ENCODE peak calls at places on chromosomes 3 and 15, in nine cellular contexts. N is activated CD8-positive, alpha-beta T cell treated with anti-CD3 and anti-CD28 coated beads for 36 hours; C is Daoy; H is amniotic stem cell; G is G401; Z is posterior cingulate gyrus; B is Panc1; W is ACHN; J is heart right ventricle. M is an unnamed sample.

GRCh38 chr3:155602307-155602706 is 142.6 kb downstream of the PLCH1 start:
- DNase-seq in N (no peak), C (no peak), H (no peak), G (no peak), Z (no peak), B (no peak), W (no peak), J (no peak), M (no peak)

GRCh38 chr15:95663156-95663831 is 667.2 kb upstream of the NR2F2 start:
- DNase-seq in N (no peak), C (no peak), H (no peak), G (no peak), Z (no peak), B (no peak), W (no peak), J (no peak), M (no peak)

GRCh38 chr3:86968224-86968932 is 22.6 kb downstream of the VGLL3 start:
- DNase-seq in N (no peak), C (no peak), H (no peak), G (no peak), Z (no peak), B (no peak), W (no peak), J (no peak), M (no peak)

GRCh38 chr15:34001536-34001935 is 33.2 kb downstream of the CHRM5 start:
- DNase-seq in N (no peak), C (no peak), H (no peak), G (no peak), Z (no peak), B (no peak), W (no peak), J (no peak), M (no peak)

GRCh38 chr3:176579741-176580185 is 617.5 kb downstream of the TBL1XR1 start:
- DNase-seq in N (no peak), C (peak; percentile 24), H (no peak), G (no peak), Z (no peak), B (no peak), W (no peak), J (no peak), M (no peak)

GRCh38 chr3:183823963-183824362 is 1.4 kb downstream of the MAP6D1 start:
- DNase-seq in N (no peak), C (no peak), H (no peak), G (peak; percentile 90), Z (no peak), B (no peak), W (no peak), J (no peak), M (no peak)

GRCh38 chr3:181782306-181782924 is 70.7 kb downstream of the SOX2 start:
- DNase-seq in N (no peak), C (peak; percentile 69), H (no peak), G (no peak), Z (no peak), B (peak; percentile 15), W (peak; percentile 39), J (no peak), M (no peak)

GRCh38 chr3:128447561-128448013 is 19.1 kb downstream of the DNAJB8 start:
- DNase-seq in N (peak; percentile 90), C (no peak), H (no peak), G (no peak), Z (no peak), B (no peak), W (no peak), J (no peak), M (no peak)

GRCh38 chr3:10299175-10299574 is 6.4 kb upstream of the GHRL start:
- DNase-seq in N (no peak), C (no peak), H (no peak), G (no peak), Z (no peak), B (no peak), W (no peak), J (no peak), M (peak; percentile 35)

GRCh38 chr3:126329927-126330725 is 27.1 kb downstream of the KLF15 start:
- DNase-seq in N (no peak), C (no peak), H (no peak), G (no peak), Z (peak; percentile 2), B (no peak), W (no peak), J (no peak), M (no peak)

GRCh38 chr15:28944286-28944685 is 58.5 kb downstream of the APBA2 start:
- DNase-seq in N (no peak), C (no peak), H (no peak), G (peak; percentile 66), Z (no peak), B (no peak), W (no peak), J (no peak), M (no peak)

GRCh38 chr15:40474581-40474980 is 3.8 kb downstream of the CHST14 start:
- DNase-seq in N (no peak), C (no peak), H (no peak), G (no peak), Z (no peak), B (no peak), W (no peak), J (no peak), M (no peak)

GRCh38 chr15:68374346-68374745 is 57.6 kb downstream of the ITGA11 start:
- DNase-seq in N (no peak), C (no peak), H (no peak), G (no peak), Z (no peak), B (no peak), W (no peak), J (no peak), M (no peak)

GRCh38 chr3:71102111-71103039 is 481.2 kb downstream of the FOXP1 start:
- DNase-seq in N (no peak), C (peak; percentile 67), H (peak; percentile 84), G (no peak), Z (no peak), B (peak; percentile 45), W (peak; percentile 25), J (no peak), M (no peak)

GRCh38 chr3:15280853-15281532 is 51.4 kb downstream of the SH3BP5 start:
- DNase-seq in N (no peak), C (no peak), H (no peak), G (no peak), Z (no peak), B (no peak), W (peak; percentile 34), J (no peak), M (no peak)

GRCh38 chr3:152524198-152525140 is 255.7 kb downstream of the MBNL1 start:
- DNase-seq in N (peak; percentile 72), C (peak; percentile 27), H (peak; percentile 20), G (peak; percentile 65), Z (peak; percentile 31), B (peak; percentile 56), W (peak; percentile 52), J (no peak), M (peak; percentile 69)

GRCh38 chr3:66998899-66999235 is 760 bp downstream of the KBTBD8 start:
- DNase-seq in N (no peak), C (no peak), H (no peak), G (peak; percentile 49), Z (no peak), B (no peak), W (no peak), J (no peak), M (no peak)

GRCh38 chr15:62066663-62067447 is at the start of gene C2CD4A:
- DNase-seq in N (peak; percentile 74), C (peak; percentile 60), H (peak; percentile 47), G (peak; percentile 72), Z (peak; percentile 37), B (no peak), W (peak; percentile 76), J (peak; percentile 56), M (peak; percentile 52)

GRCh38 chr3:62211675-62212429 is 161.5 kb downstream of the FEZF2 start:
- DNase-seq in N (no peak), C (no peak), H (no peak), G (peak; percentile 27), Z (no peak), B (no peak), W (no peak), J (no peak), M (no peak)

GRCh38 chr3:132321321-132321720 is 4.1 kb downstream of the ACP3 start:
- DNase-seq in N (no peak), C (no peak), H (no peak), G (no peak), Z (no peak), B (no peak), W (no peak), J (no peak), M (no peak)

GRCh38 chr3:32451049-32451659 is 51.5 kb downstream of the CMTM6 start:
- DNase-seq in N (no peak), C (no peak), H (no peak), G (no peak), Z (no peak), B (no peak), W (no peak), J (no peak), M (no peak)

M was measured in NB4.